ENCODE peak calls at places on chromosomes 7 and 10, in six cellular contexts. T is lung, R is HCT116, I is keratinocyte, Q is astrocyte, P is right atrium auricular region. S is an unnamed sample. For H3K27me3, the result is how much of the 10 kb centered on the place peaks cover.

GRCh38 chr10:29783211-29783947 is 148.6 kb upstream of the SVIL start:
- DNase-seq in T (no peak), R (no peak), I (no peak), Q (no peak), P (no peak), S (no peak)

GRCh38 chr7:29843738-29844137 is 37.4 kb downstream of the WIPF3 start:
- DNase-seq in T (no peak), R (no peak), I (no peak), Q (no peak), P (no peak), S (no peak)

GRCh38 chr7:39595102-39595620 is 28.2 kb upstream of the RALA start:
- DNase-seq in T (no peak), R (no peak), I (no peak), Q (no peak), P (no peak), S (no peak)

GRCh38 chr7:142594078-142594477 is 155.2 kb upstream of the PRSS1 start:
- DNase-seq in T (no peak), R (no peak), I (no peak), Q (no peak), P (no peak), S (no peak)

GRCh38 chr7:69676247-69676646 is 78.0 kb downstream of the AUTS2 start:
- DNase-seq in T (no peak), R (no peak), I (no peak), Q (no peak), P (no peak), S (no peak)

GRCh38 chr10:86689146-86689545 is 20.8 kb downstream of the LDB3 start:
- DNase-seq in T (no peak), R (no peak), I (no peak), Q (no peak), P (no peak), S (no peak)

GRCh38 chr10:71766717-71767419 is 6.5 kb downstream of the VSIR start:
- DNase-seq in T (peak), R (peak), I (no peak), Q (peak), P (peak), S (no peak)

GRCh38 chr7:106284516-106285050 is at the start of gene NAMPT:
- DNase-seq in T (peak), R (no peak), I (no peak), Q (no peak), P (peak), S (peak)

GRCh38 chr7:121484089-121484763 is 88.1 kb upstream of the FAM3C start:
- DNase-seq in T (no peak), R (no peak), I (no peak), Q (no peak), P (no peak), S (no peak)

GRCh38 chr7:33814400-33814799 is 90.9 kb upstream of the BMPER start:
- DNase-seq in T (no peak), R (no peak), I (no peak), Q (no peak), P (no peak), S (no peak)

GRCh38 chr7:5421626-5422323 is 1.9 kb downstream of the TNRC18 start:
- DNase-seq in T (peak), R (no peak), I (no peak), Q (peak), P (peak), S (no peak)

GRCh38 chr7:135333196-135333595 is 99.6 kb downstream of the STRA8 start:
- DNase-seq in T (no peak), R (no peak), I (peak), Q (no peak), P (no peak), S (no peak)

GRCh38 chr10:112755446-112756117 is 194.5 kb upstream of the TCF7L2 start:
- DNase-seq in T (no peak), R (no peak), I (no peak), Q (no peak), P (no peak), S (no peak)

GRCh38 chr7:45224832-45225231 is 67.2 kb downstream of the RAMP3 start:
- DNase-seq in T (peak), R (no peak), I (no peak), Q (no peak), P (peak), S (no peak)

GRCh38 chr10:71333154-71333887 is 14.3 kb downstream of the SLC29A3 start:
- DNase-seq in T (no peak), R (no peak), I (peak), Q (no peak), P (no peak), S (no peak)

GRCh38 chr10:92239600-92240288 is 51.1 kb downstream of the CPEB3 start:
- DNase-seq in T (peak), R (no peak), I (no peak), Q (peak), P (no peak), S (peak)

GRCh38 chr10:24552346-24553016 is 171.2 kb downstream of the ARHGAP21 start:
- DNase-seq in T (peak), R (peak), I (peak), Q (no peak), P (peak), S (no peak)

GRCh38 chr7:100366411-100367250 is 6.7 kb upstream of the PILRA start:
- DNase-seq in T (no peak), R (no peak), I (no peak), Q (no peak), P (no peak), S (no peak)

GRCh38 chr7:66800591-66800990 is 60.1 kb downstream of the RABGEF1 start:
- DNase-seq in T (no peak), R (no peak), I (no peak), Q (no peak), P (no peak), S (no peak)

GRCh38 chr10:100786591-100786990 is 41.2 kb downstream of the PAX2 start:
- DNase-seq in T (no peak), R (no peak), I (no peak), Q (no peak), P (no peak), S (no peak)

GRCh38 chr10:107653832-107654287 is 489.4 kb upstream of the SORCS1 start:
- DNase-seq in T (no peak), R (no peak), I (no peak), Q (no peak), P (no peak), S (no peak)

DNA sequence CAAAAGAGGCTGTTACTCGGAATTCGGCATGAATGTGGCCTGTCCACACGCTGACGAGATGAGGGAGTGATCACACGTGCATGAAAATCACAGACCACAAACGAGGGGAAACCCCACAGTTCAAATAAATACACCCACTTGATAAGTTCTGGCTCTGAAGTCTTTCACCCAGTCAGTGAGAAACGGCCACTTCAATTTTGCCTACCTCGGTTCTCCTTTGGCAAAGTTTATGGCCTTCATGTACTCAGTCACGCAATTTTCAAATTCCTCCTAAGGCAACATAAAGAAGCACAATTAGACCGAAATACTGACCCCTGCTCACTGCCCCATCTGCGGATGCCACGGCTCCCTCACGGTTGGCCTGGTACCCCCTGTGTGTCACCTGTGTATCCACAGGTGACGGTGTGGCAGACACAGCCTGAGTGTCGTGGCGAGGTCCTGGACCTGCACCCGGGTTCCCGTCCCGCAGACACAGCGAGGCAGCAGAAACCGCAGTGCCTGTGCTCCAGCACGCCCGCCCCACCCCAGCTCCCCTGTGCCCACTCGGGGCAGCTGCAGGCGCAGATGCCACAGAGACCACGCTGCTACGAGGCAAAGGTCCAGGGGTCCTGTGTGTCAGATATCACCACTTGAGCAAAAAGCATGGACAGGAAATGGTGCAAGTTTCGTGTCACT is 1.4 kb downstream of the CFAP46 start:
- DNase-seq in T (no peak), R (no peak), I (no peak), Q (no peak), P (no peak), S (peak)
- H3K27me3 ChIP-seq in T (under half), R (under half), I (under half), Q (under half), P (under half), S (half or more)

GRCh38 chr7:139909379-139910050 is 80.5 kb downstream of the TBXAS1 start:
- DNase-seq in T (no peak), R (no peak), I (no peak), Q (no peak), P (no peak), S (no peak)
- H3K27ac ChIP-seq in T (no peak), R (no peak), I (no peak), Q (no peak), P (peak), S (no peak)

DNA sequence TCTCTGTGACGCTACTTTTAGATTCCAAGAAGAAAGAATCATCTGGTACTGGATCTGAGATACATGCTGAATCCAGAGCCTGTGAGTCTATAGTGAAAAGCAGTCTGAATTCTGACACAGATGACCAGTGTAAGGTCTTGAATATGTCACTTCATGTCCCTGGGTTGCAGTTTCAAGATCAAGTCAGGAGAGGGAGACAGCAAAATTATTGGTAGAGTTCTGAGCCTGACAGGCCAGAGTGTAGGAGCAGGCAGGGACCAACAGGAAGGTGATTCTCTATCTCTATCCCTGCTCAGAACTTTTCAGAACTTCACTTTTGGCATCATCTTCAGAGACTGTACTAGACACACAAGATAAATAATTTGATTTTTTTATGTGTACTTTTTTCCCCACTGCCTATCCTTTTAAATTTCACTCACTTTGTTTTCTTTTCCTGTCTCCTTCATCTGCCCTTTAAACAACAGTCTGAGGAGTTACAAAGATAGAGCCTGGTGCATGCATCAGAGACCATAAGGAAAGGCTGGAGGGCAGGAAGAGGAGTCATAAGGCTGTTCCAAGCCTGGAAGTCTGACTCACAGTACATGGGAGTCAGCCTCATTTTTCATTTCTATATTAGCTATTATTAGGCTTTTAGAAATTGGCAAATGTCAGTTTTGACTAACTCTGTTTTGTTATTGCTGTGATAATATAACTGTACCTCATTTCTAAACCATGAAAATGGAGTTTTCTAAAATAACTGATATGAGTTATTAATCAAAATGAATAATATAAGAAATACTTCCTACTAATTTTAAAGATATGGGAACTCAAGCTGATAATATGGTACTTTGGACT is 120.2 kb upstream of the TMEM229A start:
- DNase-seq in T (no peak), R (peak), I (no peak), Q (peak), P (no peak), S (no peak)
- TF ChIP-seq CTCF in T (no peak), R (peak), I (peak), Q (peak), P (peak), S (no peak)

GRCh38 chr7:36870625-36871354 is 146.5 kb upstream of the AOAH start:
- DNase-seq in T (no peak), R (no peak), I (no peak), Q (no peak), P (no peak), S (no peak)
- H3K27me3 ChIP-seq in T (under half), R (under half), I (under half), Q (under half), P (under half), S (under half)

GRCh38 chr10:69759641-69760040 is 42.1 kb upstream of the COL13A1 start:
- DNase-seq in T (no peak), R (no peak), I (no peak), Q (peak), P (no peak), S (no peak)
- H3K27ac ChIP-seq in T (no peak), R (no peak), I (no peak), Q (no peak), P (no peak), S (no peak)

GRCh38 chr10:69802424-69803161 is 887 bp downstream of the COL13A1 start:
- DNase-seq in T (no peak), R (no peak), I (no peak), Q (peak), P (no peak), S (no peak)

GRCh38 chr10:69801094-69801433 is 642 bp upstream of the COL13A1 start:
- DNase-seq in T (peak), R (peak), I (peak), Q (no peak), P (peak), S (peak)

GRCh38 chr10:69801434-69802315 is at the start of gene COL13A1:
- DNase-seq in T (no peak), R (peak), I (peak), Q (peak), P (peak), S (no peak)

GRCh38 chr10:69800109-69800508 is 1.6 kb upstream of the COL13A1 start:
- DNase-seq in T (peak), R (peak), I (peak), Q (peak), P (no peak), S (no peak)

DNA sequence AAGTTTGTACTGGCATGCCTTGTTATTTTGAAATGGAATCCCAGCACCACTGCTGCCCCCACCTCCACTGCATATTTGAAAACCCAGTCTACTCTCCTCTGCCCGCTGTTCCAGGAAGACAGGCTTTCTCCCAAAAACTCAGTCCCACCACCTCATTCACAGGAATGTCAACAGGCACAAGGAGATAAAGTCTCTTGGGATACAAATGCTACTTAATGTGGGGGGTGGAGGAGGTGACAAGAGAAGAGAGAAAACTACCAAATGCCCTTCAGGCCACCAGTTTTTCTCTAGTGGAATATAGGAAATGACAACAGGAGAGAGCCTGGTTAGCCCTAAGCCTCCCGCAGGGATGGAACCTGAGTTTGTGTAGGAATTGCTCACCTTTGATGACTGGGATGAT is 1.0 kb upstream of the COL13A1 start:
- DNase-seq in T (no peak), R (no peak), I (no peak), Q (no peak), P (no peak), S (no peak)
- TF ChIP-seq CTCF in T (no peak), R (no peak), I (no peak), Q (no peak), P (no peak), S (no peak)

GRCh38 chr7:2515424-2516193 is 4.0 kb upstream of the LFNG start:
- DNase-seq in T (no peak), R (no peak), I (no peak), Q (no peak), P (no peak), S (no peak)
- H3K27me3 ChIP-seq in T (under half), R (under half), I (under half), Q (under half), P (under half), S (under half)

GRCh38 chr10:48790740-48791044 is 106.0 kb downstream of the WDFY4 start:
- DNase-seq in T (no peak), R (no peak), I (no peak), Q (no peak), P (no peak), S (no peak)
- H3K27ac ChIP-seq in T (no peak), R (no peak), I (no peak), Q (no peak), P (no peak), S (no peak)

S was measured in CD4-positive, alpha-beta T cell.